ENCODE peak calls at places on chromosome 18, in five cellular contexts. L is ovary, N is gastrocnemius medialis, E is endothelial cell of umbilical vein, M is transverse colon. K is an unnamed sample.

GRCh38 chr18:69518989-69519388 is 118.3 kb downstream of the DOK6 start:
- DNase-seq in M (no peak), E (no peak), L (no peak), N (no peak), K (no peak)

GRCh38 chr18:65746936-65747335 is 3.9 kb upstream of the CDH7 start:
- DNase-seq in M (no peak), E (no peak), N (no peak), L (no peak), K (no peak)

GRCh38 chr18:43886341-43886740 is 609.1 kb upstream of the SYT4 start:
- DNase-seq in M (no peak), N (no peak), L (no peak), E (no peak), K (no peak)

GRCh38 chr18:37320320-37320719 is 245.3 kb downstream of the CELF4 start:
- DNase-seq in E (no peak), N (no peak), M (peak), L (no peak), K (no peak)

GRCh38 chr18:36337679-36338419 is 40.3 kb downstream of the FHOD3 start:
- DNase-seq in M (no peak), N (no peak), L (no peak), E (no peak), K (no peak)

GRCh38 chr18:38948436-38948835 is 1382.8 kb upstream of the CELF4 start:
- DNase-seq in M (no peak), E (no peak), L (no peak), N (no peak), K (no peak)

GRCh38 chr18:55380574-55380973 is 207.4 kb downstream of the TCF4 start:
- DNase-seq in E (no peak), L (no peak), N (no peak), M (no peak), K (no peak)

GRCh38 chr18:7272268-7273049 is 41.6 kb downstream of the LRRC30 start:
- DNase-seq in N (peak), L (peak), M (peak), E (peak), K (peak)

GRCh38 chr18:21548647-21549046 is 51.9 kb downstream of the ESCO1 start:
- DNase-seq in L (no peak), E (no peak), N (no peak), M (no peak), K (peak)

GRCh38 chr18:8794133-8794986 is 89.0 kb downstream of the MTCL1 start:
- DNase-seq in N (no peak), L (no peak), E (peak), M (peak), K (no peak)

GRCh38 chr18:66616523-66616983 is 12.7 kb upstream of the CDH19 start:
- DNase-seq in N (no peak), M (no peak), L (no peak), E (peak), K (peak)

GRCh38 chr18:961644-962355 is 57.1 kb downstream of the ADCYAP1 start:
- DNase-seq in M (peak), E (peak), L (peak), N (no peak), K (peak)

GRCh38 chr18:79366177-79367094 is 29.3 kb upstream of the NFATC1 start:
- DNase-seq in N (no peak), E (no peak), L (no peak), M (no peak), K (no peak)

GRCh38 chr18:11955299-11956029 is 25.8 kb upstream of the IMPA2 start:
- DNase-seq in M (peak), E (peak), L (no peak), N (no peak), K (no peak)

GRCh38 chr18:12637901-12638633 is 19.8 kb downstream of the SPIRE1 start:
- DNase-seq in L (no peak), M (no peak), E (no peak), N (no peak), K (no peak)

GRCh38 chr18:77096936-77097886 is 35.4 kb downstream of the MBP start:
- DNase-seq in N (no peak), L (no peak), E (no peak), M (no peak), K (no peak)

GRCh38 chr18:22783662-22784076 is 149.5 kb upstream of the RBBP8 start:
- DNase-seq in L (no peak), E (no peak), M (no peak), N (no peak), K (no peak)

GRCh38 chr18:58865009-58865345 is 300 bp downstream of the ZNF532 start:
- DNase-seq in M (no peak), E (no peak), L (no peak), N (no peak), K (no peak)

GRCh38 chr18:662197-662596 is 4.7 kb downstream of the TYMS start:
- DNase-seq in M (no peak), L (no peak), N (no peak), E (no peak), K (no peak)

GRCh38 chr18:77366725-77367641 is 117.3 kb downstream of the GALR1 start:
- DNase-seq in M (peak), N (no peak), E (no peak), L (no peak), K (no peak)

GRCh38 chr18:23503967-23504352 is 649 bp downstream of the RMC1 start:
- DNase-seq in N (no peak), M (no peak), L (no peak), E (no peak), K (peak)

GRCh38 chr18:8705280-8705940 is at the start of gene MTCL1:
- DNase-seq in E (peak), L (peak), N (no peak), M (no peak), K (peak)

GRCh38 chr18:79515944-79516351 is 120.2 kb downstream of the NFATC1 start:
- DNase-seq in M (no peak), N (no peak), E (no peak), L (no peak), K (no peak)

GRCh38 chr18:22601481-22601880 is 183.8 kb upstream of the CTAGE1 start:
- DNase-seq in N (no peak), L (no peak), E (no peak), M (no peak), K (no peak)

GRCh38 chr18:46916551-46917107 is 678 bp downstream of the PIAS2 start:
- DNase-seq in E (peak), L (no peak), M (no peak), N (peak), K (peak)

GRCh38 chr18:54712315-54712714 is 116.0 kb upstream of the RAB27B start:
- DNase-seq in E (peak), M (peak), N (no peak), L (no peak), K (peak)

DNA sequence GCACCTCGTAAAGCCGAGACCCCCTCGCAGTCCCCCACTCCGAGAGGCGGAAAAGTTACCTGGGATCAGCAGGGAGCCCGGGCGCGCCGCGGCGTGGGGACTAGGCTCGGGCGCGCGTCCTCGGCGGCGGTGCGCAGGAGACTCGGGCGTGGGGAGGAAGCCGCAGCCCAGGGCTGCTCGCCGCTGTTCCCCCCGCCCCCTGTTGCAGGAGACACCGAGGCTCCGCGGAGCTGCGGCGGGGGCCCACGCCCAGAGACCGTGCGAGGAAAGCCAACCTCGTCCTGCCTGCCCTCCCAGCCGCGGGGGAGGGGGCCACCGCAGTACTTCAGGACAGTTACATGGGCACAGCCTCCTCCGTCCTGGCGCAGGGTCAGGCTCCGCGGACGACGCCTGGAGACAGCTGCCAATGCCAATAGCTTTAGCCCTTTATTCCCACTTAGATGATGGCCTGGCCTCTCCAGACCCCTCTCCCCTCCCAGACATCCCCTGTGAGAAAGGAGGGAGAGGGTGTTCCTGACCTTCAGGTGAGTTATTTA is at the start of gene EPB41L3:
- DNase-seq in L (peak), N (no peak), M (peak), E (peak), K (no peak)
- TF ChIP-seq POLR2A in L (no peak), N (peak), M (peak), E (peak), K (no peak)

GRCh38 chr18:57587262-57587661 is 760 bp upstream of the FECH start:
- DNase-seq in N (no peak), E (no peak), M (no peak), L (peak), K (no peak)

GRCh38 chr18:57589162-57589561 is 2.7 kb upstream of the FECH start:
- DNase-seq in E (no peak), L (no peak), N (no peak), M (no peak), K (peak)

GRCh38 chr18:57585846-57586242 is 658 bp downstream of the FECH start:
- DNase-seq in M (no peak), E (no peak), L (peak), N (no peak), K (peak)

GRCh38 chr18:57585421-57585820 is 1.1 kb downstream of the FECH start:
- DNase-seq in L (no peak), N (no peak), E (no peak), M (no peak), K (peak)

GRCh38 chr18:57586243-57587049 is at the start of gene FECH:
- DNase-seq in L (peak), N (peak), M (peak), E (peak), K (peak)
- TF ChIP-seq POLR2A in L (peak), N (peak), M (peak), E (peak), K (peak)

DNA sequence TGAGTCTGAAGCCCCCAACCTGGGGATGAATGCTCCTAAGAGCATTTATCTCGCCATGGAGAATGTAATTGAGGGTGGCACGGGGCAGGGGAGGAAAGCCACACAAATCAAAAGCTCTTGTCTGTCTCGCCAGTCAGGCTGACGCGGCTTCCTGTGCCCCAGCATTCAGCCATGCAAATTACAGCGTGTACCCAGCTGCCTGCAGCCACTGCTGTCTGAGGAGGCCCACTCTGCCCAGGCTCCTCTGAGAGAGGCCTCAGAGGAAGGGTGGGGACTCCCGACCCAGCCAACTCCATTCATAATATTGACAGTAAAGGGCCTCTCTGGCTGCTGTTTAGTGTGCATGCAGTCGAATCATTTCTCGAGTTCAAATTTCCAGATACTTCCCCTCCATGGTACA is 22.0 kb downstream of the SMAD7 start:
- DNase-seq in E (peak), N (no peak), L (peak), M (peak), K (no peak)
- TF ChIP-seq POLR2A in E (peak), N (no peak), L (no peak), M (peak), K (no peak)

GRCh38 chr18:50099725-50100414 is 95.1 kb downstream of the MYO5B start:
- DNase-seq in L (no peak), M (no peak), E (no peak), N (peak), K (no peak)

GRCh38 chr18:50093366-50093765 is 101.6 kb downstream of the MYO5B start:
- DNase-seq in L (no peak), N (no peak), M (no peak), E (no peak), K (no peak)

GRCh38 chr18:50096766-50097435 is 98.0 kb downstream of the MYO5B start:
- DNase-seq in L (no peak), N (no peak), E (no peak), M (peak), K (no peak)

GRCh38 chr18:50094221-50094773 is 100.7 kb downstream of the MYO5B start:
- DNase-seq in N (no peak), E (no peak), L (no peak), M (no peak), K (no peak)

DNA sequence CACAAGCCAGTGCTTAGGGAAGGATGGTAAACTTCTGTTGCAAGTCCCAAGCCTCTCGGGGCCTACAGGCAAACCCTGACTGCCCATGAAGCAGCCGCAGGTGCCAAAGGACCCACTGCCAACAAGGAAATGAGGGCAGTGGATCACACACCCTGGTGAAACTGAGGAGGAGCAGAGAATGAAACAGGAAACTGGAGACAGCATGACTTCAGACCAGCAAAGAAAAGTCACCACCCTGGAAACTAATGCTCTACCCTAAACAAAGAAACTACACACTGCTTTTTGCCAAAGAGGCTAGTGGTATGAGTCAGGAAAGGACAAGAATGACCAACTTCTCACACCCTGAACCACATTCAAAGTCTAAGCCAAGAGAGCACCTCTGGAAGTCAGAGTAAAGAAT is 97.2 kb downstream of the MYO5B start:
- DNase-seq in E (no peak), M (peak), L (no peak), N (peak), K (no peak)
- TF ChIP-seq POLR2A in E (no peak), M (peak), L (no peak), N (no peak), K (no peak)

GRCh38 chr18:52620926-52621439 is 281.0 kb downstream of the DCC start:
- DNase-seq in L (no peak), M (no peak), N (no peak), E (no peak), K (no peak)
- TF ChIP-seq POLR2A in L (no peak), M (no peak), N (no peak), E (no peak), K (no peak)

K was measured in erythroblast.